ENCODE peak calls at places on chromosome 15, in six cellular contexts. H, S, J, V, C and E are unnamed samples.

GRCh38 chr15:75517233-75517632 is 61.9 kb downstream of the PTPN9 start:
- DNase-seq in H (no peak), J (no peak), C (no peak), V (no peak), S (no peak), E (no peak)

GRCh38 chr15:90142216-90143175 is 40.2 kb upstream of the IDH2 start:
- DNase-seq in J (no peak), V (no peak), C (no peak), S (no peak), H (no peak), E (no peak)

GRCh38 chr15:63402498-63403253 is 21.0 kb upstream of the CA12 start:
- DNase-seq in S (no peak), V (no peak), C (no peak), J (no peak), H (peak), E (peak)

GRCh38 chr15:33675246-33675645 is 293.1 kb upstream of the CHRM5 start:
- DNase-seq in H (no peak), C (no peak), J (no peak), V (no peak), S (no peak), E (peak)

GRCh38 chr15:65115086-65115485 is at the start of gene UBAP1L:
- DNase-seq in C (no peak), H (no peak), S (no peak), V (no peak), J (no peak), E (no peak)

GRCh38 chr15:77577350-77577749 is 55.4 kb downstream of the LINGO1 start:
- DNase-seq in C (no peak), J (peak), H (no peak), V (peak), S (no peak), E (no peak)

GRCh38 chr15:42921049-42921731 is 612 bp upstream of the TTBK2 start:
- DNase-seq in J (no peak), C (peak), S (no peak), H (no peak), V (no peak), E (peak)

GRCh38 chr15:77009646-77010311 is 14.9 kb downstream of the PSTPIP1 start:
- DNase-seq in V (no peak), J (no peak), S (no peak), C (no peak), H (no peak), E (no peak)

GRCh38 chr15:72184165-72184811 is 13.3 kb downstream of the GRAMD2A start:
- DNase-seq in S (no peak), V (peak), H (no peak), C (no peak), J (no peak), E (no peak)

GRCh38 chr15:85646538-85647091 is 148.1 kb downstream of the KLHL25 start:
- DNase-seq in C (no peak), S (no peak), V (no peak), J (no peak), H (no peak), E (peak)

GRCh38 chr15:78859971-78860733 is 12.5 kb upstream of the MORF4L1 start:
- DNase-seq in C (peak), V (peak), H (peak), S (no peak), J (no peak), E (peak)

GRCh38 chr15:79380755-79381499 is 51.2 kb upstream of the MINAR1 start:
- DNase-seq in C (peak), J (no peak), S (peak), H (peak), V (peak), E (peak)

GRCh38 chr15:73196113-73196512 is 143.8 kb downstream of the NEO1 start:
- DNase-seq in V (no peak), H (no peak), C (no peak), S (no peak), J (no peak), E (no peak)

GRCh38 chr15:49934487-49934886 is 184.5 kb downstream of the ATP8B4 start:
- DNase-seq in S (no peak), H (no peak), V (no peak), C (no peak), J (no peak), E (no peak)

GRCh38 chr15:63858881-63859280 is 25.1 kb upstream of the HERC1 start:
- DNase-seq in J (no peak), C (no peak), V (no peak), S (no peak), H (no peak), E (no peak)

GRCh38 chr15:87711011-87711410 is 545.5 kb downstream of the NTRK3 start:
- DNase-seq in S (no peak), J (no peak), C (no peak), V (no peak), H (no peak), E (no peak)

GRCh38 chr15:82530606-82531379 is 9.5 kb downstream of the RPS17 start:
- DNase-seq in V (no peak), S (no peak), C (peak), J (no peak), H (peak), E (peak)

GRCh38 chr15:63374686-63375520 is 6.7 kb downstream of the CA12 start:
- DNase-seq in S (no peak), V (no peak), C (no peak), H (peak), J (no peak), E (peak)

GRCh38 chr15:74144153-74144775 is 13.9 kb downstream of the ISLR2 start:
- DNase-seq in S (no peak), J (no peak), C (no peak), V (no peak), H (no peak), E (no peak)

GRCh38 chr15:38690737-38691332 is 126.2 kb upstream of the RASGRP1 start:
- DNase-seq in J (no peak), C (peak), H (no peak), S (no peak), V (peak), E (peak)

GRCh38 chr15:96066852-96067490 is 263.5 kb upstream of the NR2F2 start:
- DNase-seq in S (peak), C (no peak), V (no peak), J (no peak), H (no peak), E (no peak)

GRCh38 chr15:31262901-31263671 is 63.5 kb upstream of the KLF13 start:
- DNase-seq in V (no peak), C (no peak), J (no peak), S (no peak), H (no peak), E (peak)

GRCh38 chr15:70088887-70089691 is 8.6 kb downstream of the TLE3 start:
- DNase-seq in H (no peak), C (no peak), J (no peak), V (no peak), S (no peak), E (no peak)

GRCh38 chr15:67834249-67834592 is 5.6 kb downstream of the RNU6-1 start:
- DNase-seq in V (no peak), S (no peak), J (no peak), C (no peak), H (no peak), E (no peak)

GRCh38 chr15:53625260-53625659 is 134.2 kb downstream of the WDR72 start:
- DNase-seq in C (no peak), H (no peak), S (no peak), J (no peak), V (no peak), E (no peak)

GRCh38 chr15:53716909-53717878 is 42.3 kb downstream of the WDR72 start:
- DNase-seq in V (no peak), C (no peak), J (no peak), S (no peak), H (no peak), E (peak)

GRCh38 chr15:82972990-82973389 is 13.0 kb upstream of the RAMAC start:
- DNase-seq in H (no peak), V (no peak), C (no peak), S (no peak), J (no peak), E (no peak)

GRCh38 chr15:25173241-25174028 is 218.6 kb downstream of the SNRPN start:
- DNase-seq in H (no peak), V (no peak), J (no peak), S (no peak), C (peak), E (no peak)

GRCh38 chr15:39230205-39230916 is 350.5 kb upstream of the THBS1 start:
- DNase-seq in S (no peak), C (no peak), J (no peak), H (no peak), V (no peak), E (no peak)

GRCh38 chr15:74776851-74777768 is 4.8 kb upstream of the CSK start:
- DNase-seq in C (no peak), J (no peak), V (peak), S (no peak), H (no peak), E (no peak)